ENCODE peak calls at places on chromosomes 11 and 22, in nine cellular contexts. V is tibial nerve; K is CD4-positive, alpha-beta memory T cell; S is neural progenitor cell; W is PC-9; F is thyroid gland; D is WERI-Rb-1; J is A673; P is fibroblast of lung. O is an unnamed sample.
A peak's percentile ranks its signal among the peaks of the same experiment; 100 is the strongest.

GRCh38 chr11:108221401-108221800 is 1.0 kb downstream of the NPAT start:
- DNase-seq in W (no peak), P (peak; percentile 53), F (no peak), J (no peak), S (peak; percentile 37), D (no peak), K (no peak), V (no peak), O (peak; percentile 74)

GRCh38 chr11:16759857-16760256 is 21.4 kb downstream of the C11orf58 start:
- DNase-seq in J (no peak), D (no peak), V (no peak), F (no peak), K (no peak), S (no peak), P (no peak), W (no peak), O (no peak)

GRCh38 chr11:47409440-47410403 is 1.3 kb downstream of the SLC39A13 start:
- DNase-seq in J (no peak), K (no peak), F (no peak), D (no peak), W (peak; percentile 65), V (no peak), S (peak; percentile 1), P (no peak), O (no peak)

GRCh38 chr11:60844870-60845221 is 2.9 kb downstream of the CCDC86 start:
- DNase-seq in P (no peak), V (no peak), J (no peak), D (no peak), F (no peak), S (no peak), W (no peak), K (no peak), O (no peak)

GRCh38 chr11:76184551-76184993 is 21.7 kb downstream of the WNT11 start:
- DNase-seq in F (no peak), S (no peak), P (no peak), D (no peak), J (no peak), K (no peak), V (no peak), W (peak; percentile 39), O (no peak)

GRCh38 chr11:92251980-92252379 is 27.4 kb downstream of the FAT3 start:
- DNase-seq in S (no peak), J (no peak), V (no peak), K (no peak), F (no peak), W (no peak), D (no peak), P (peak; percentile 26), O (no peak)

GRCh38 chr11:65488273-65489058 is 10.4 kb upstream of the MALAT1 start:
- DNase-seq in S (no peak), P (peak; percentile 55), K (no peak), J (peak; percentile 45), D (no peak), W (no peak), V (peak; percentile 58), F (peak; percentile 63), O (peak; percentile 64)

GRCh38 chr22:37618674-37619073 is 10.0 kb downstream of the GGA1 start:
- DNase-seq in J (no peak), V (no peak), P (no peak), F (no peak), D (no peak), S (no peak), K (no peak), W (no peak), O (no peak)

GRCh38 chr11:19200410-19201201 is 1.2 kb downstream of the CSRP3 start:
- DNase-seq in W (peak; percentile 76), K (no peak), P (peak; percentile 76), S (no peak), V (no peak), D (no peak), F (no peak), J (no peak), O (no peak)

GRCh38 chr11:67345247-67345948 is 7.9 kb downstream of the POLD4 start:
- DNase-seq in F (no peak), V (no peak), P (no peak), D (no peak), W (no peak), K (no peak), S (no peak), J (no peak), O (no peak)

GRCh38 chr22:27613099-27614089 is 188.2 kb downstream of the MN1 start:
- DNase-seq in D (no peak), F (no peak), K (no peak), W (no peak), J (no peak), P (no peak), S (no peak), V (no peak), O (no peak)
- H3K4me3 ChIP-seq in D (no peak overlapping the region), F (no peak overlapping the region), K (no peak overlapping the region), W (no peak overlapping the region), J (no peak overlapping the region), P (no peak overlapping the region), S (no peak overlapping the region), V (no peak overlapping the region), O (no peak overlapping the region)

GRCh38 chr11:119300198-119300964 is 16.5 kb downstream of the MCAM start:
- DNase-seq in P (no peak), V (no peak), J (no peak), W (no peak), S (no peak), D (peak; percentile 62), F (no peak), K (no peak), O (no peak)

GRCh38 chr11:119297938-119298337 is 19.0 kb downstream of the MCAM start:
- DNase-seq in F (no peak), P (no peak), W (no peak), S (no peak), D (no peak), V (no peak), J (no peak), K (no peak), O (no peak)

GRCh38 chr11:119295178-119295577 is 21.8 kb downstream of the MCAM start:
- DNase-seq in D (no peak), J (no peak), S (no peak), P (peak; percentile 15), F (no peak), K (no peak), V (no peak), W (no peak), O (no peak)

GRCh38 chr11:119299416-119299815 is 17.5 kb downstream of the MCAM start:
- DNase-seq in K (no peak), S (no peak), P (no peak), W (no peak), F (no peak), J (no peak), D (no peak), V (no peak), O (no peak)

GRCh38 chr11:119298726-119299125 is 18.2 kb downstream of the MCAM start:
- DNase-seq in D (no peak), S (no peak), K (no peak), F (no peak), P (no peak), W (no peak), V (no peak), J (no peak), O (no peak)
- H3K36me3 ChIP-seq in D (peaks cover 18% of the 10 kb centered on the region), S (no peaks in the 10 kb centered on the region), K (peaks cover 72% of the 10 kb centered on the region), F (peaks cover 30% of the 10 kb centered on the region), P (peaks cover 3% of the 10 kb centered on the region), W (peaks cover 27% of the 10 kb centered on the region), V (peaks cover 10% of the 10 kb centered on the region), J (peaks cover 50% of the 10 kb centered on the region), O (no peaks in the 10 kb centered on the region)

DNA sequence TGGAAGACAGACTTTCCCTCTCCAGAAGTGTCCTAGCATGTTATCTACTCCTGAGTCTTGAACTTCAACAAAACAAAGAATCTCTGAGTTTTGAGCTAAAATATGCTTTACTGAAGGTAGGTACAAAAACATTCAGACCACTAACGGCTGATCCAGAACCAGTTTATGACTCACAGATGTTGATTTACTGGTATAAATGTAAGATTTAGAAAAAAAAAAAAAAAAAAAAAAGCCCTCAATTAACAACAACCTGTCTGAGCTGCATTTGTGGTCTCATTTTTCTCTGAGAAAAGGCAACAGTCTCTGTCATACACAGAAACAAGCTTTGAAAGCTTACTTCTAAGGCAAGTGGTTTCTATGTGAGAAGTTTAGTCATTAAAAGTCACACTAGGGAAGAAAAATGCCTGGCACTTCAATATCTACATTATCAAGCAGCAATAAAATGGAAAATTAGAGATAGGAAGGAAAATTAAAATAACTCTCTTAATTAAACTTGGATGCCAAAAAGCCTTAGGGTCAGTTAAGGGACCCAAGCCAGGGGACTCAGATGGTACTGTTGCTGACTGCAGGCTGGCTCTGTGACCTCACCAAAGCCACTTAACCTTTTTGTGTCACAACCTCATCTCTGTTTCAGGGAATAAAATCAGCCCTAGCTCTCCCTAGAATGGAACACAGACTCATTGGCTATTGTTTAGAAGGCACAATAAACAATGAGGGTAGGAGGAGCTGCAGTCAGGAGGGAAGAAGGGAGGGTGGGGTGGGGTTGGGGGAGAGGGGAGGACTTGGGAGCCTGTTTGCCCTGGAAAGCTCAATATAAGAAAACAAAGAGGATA is 61.7 kb downstream of the ETS1 start:
- DNase-seq in V (no peak), D (no peak), F (no peak), W (no peak), S (peak; percentile 60), K (peak; percentile 77), P (peak; percentile 47), J (no peak), O (no peak)
- H3K4me3 ChIP-seq in V (no peak overlapping the region), D (no peak overlapping the region), F (no peak overlapping the region), W (no peak overlapping the region), S (no peak overlapping the region), K (no peak overlapping the region), P (no peak overlapping the region), J (no peak overlapping the region), O (no peak overlapping the region)

GRCh38 chr11:117199061-117199915 is at the start of gene TAGLN:
- DNase-seq in S (peak; percentile 84), F (peak; percentile 74), W (peak; percentile 69), J (peak; percentile 53), K (no peak), P (peak; percentile 90), D (no peak), V (peak; percentile 66), O (no peak)
- H3K36me3 ChIP-seq in S (no peaks in the 10 kb centered on the region), F (peaks cover 7% of the 10 kb centered on the region), W (no peaks in the 10 kb centered on the region), J (no peaks in the 10 kb centered on the region), K (peaks cover 7% of the 10 kb centered on the region), P (peaks cover 15% of the 10 kb centered on the region), D (peaks cover 1% of the 10 kb centered on the region), V (peaks cover 2% of the 10 kb centered on the region), O (no peaks in the 10 kb centered on the region)

DNA sequence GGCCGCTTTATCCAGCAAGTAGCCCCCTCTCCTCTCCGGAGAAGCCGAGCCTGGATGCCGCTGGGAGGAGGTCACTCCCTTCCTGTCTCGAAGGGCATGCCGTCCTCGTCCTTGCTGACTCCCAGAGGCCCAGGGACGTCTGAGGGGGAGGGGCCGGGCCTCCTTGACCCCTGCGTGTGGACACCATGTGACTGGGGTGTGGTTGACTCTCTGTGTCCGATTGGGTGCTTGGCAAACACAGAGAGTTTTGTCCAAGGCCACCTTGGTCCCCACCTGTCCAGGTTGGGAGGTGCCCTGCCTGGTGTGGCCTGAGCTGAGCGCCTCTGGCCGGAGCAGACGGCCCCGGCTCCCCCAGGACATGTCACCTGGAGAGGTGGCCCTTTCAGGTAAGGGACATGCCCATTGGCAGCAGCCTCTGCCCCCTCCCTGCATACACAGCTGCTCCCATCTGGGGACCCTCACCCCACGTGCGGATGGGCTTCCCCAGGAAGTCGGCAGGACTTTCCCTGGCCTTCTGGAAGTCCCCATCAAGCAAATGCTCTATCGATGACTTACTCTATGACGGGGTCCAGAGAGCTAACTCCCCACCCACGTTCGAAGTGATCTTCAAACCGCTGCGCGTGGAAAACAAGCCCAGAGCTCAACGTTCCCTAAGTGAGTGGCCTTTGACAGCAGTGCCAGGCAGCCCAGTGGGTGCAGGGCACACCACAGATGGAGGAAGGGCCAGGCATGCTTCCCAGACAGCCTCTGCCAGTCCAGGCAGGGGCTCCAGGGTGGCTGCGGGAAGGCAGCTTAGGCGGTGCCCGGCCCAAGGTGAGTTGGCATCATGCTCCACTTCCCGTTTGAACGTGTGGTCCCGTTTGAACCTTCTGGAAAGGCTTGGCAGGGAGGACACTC is at the start of gene SMIM38:
- DNase-seq in K (no peak), D (no peak), F (no peak), J (no peak), V (no peak), W (no peak), P (no peak), S (no peak), O (no peak)
- H3K4me3 ChIP-seq in K (no peak within 1 kb of the TSS), D (no peak within 1 kb of the TSS), F (no peak within 1 kb of the TSS), J (no peak within 1 kb of the TSS), V (no peak within 1 kb of the TSS), W (no peak within 1 kb of the TSS), P (no peak within 1 kb of the TSS), S (no peak within 1 kb of the TSS), O (no peak within 1 kb of the TSS)

O was measured in Karpas-422.